ENCODE peak calls at places on chromosomes 13 and 19, in six cellular contexts. T, W, G, P, L and S are unnamed samples.

GRCh38 chr19:1455002-1455335 is 5.0 kb downstream of the APC2 start:
- DNase-seq in T (no peak), L (no peak), P (no peak), W (no peak), G (no peak), S (no peak)

GRCh38 chr19:29878973-29879654 is 62.9 kb upstream of the URI1 start:
- DNase-seq in P (no peak), T (no peak), L (peak), G (no peak), W (no peak), S (no peak)

GRCh38 chr13:49995535-49996165 is 1.2 kb upstream of the TRIM13 start:
- DNase-seq in W (no peak), T (no peak), P (no peak), G (no peak), L (peak), S (no peak)

GRCh38 chr19:44260343-44260681 is 626 bp downstream of the ZNF233 start:
- DNase-seq in P (no peak), T (peak), W (no peak), G (peak), L (peak), S (no peak)

GRCh38 chr13:93981578-93981977 is 497.9 kb downstream of the DCT start:
- DNase-seq in W (no peak), G (no peak), T (no peak), L (no peak), P (no peak), S (no peak)

GRCh38 chr19:38839816-38840582 is 8.4 kb upstream of the ECH1 start:
- DNase-seq in W (no peak), P (no peak), T (no peak), G (no peak), L (no peak), S (no peak)

GRCh38 chr19:18156841-18157464 is 4.0 kb downstream of the PIK3R2 start:
- DNase-seq in L (no peak), P (peak), T (peak), G (peak), W (no peak), S (peak)

GRCh38 chr19:33071887-33072286 is 7.2 kb upstream of the RHPN2 start:
- DNase-seq in P (no peak), L (no peak), W (no peak), G (no peak), T (no peak), S (no peak)

GRCh38 chr13:51581148-51581820 is 3.0 kb upstream of the WDFY2 start:
- DNase-seq in L (no peak), W (no peak), P (no peak), T (no peak), G (no peak), S (no peak)

GRCh38 chr19:16327911-16328823 is 3.5 kb downstream of the KLF2 start:
- DNase-seq in T (peak), G (peak), L (no peak), W (peak), P (no peak), S (peak)

GRCh38 chr13:43693639-43694038 is 93.1 kb downstream of the ENOX1 start:
- DNase-seq in L (no peak), W (no peak), T (no peak), P (no peak), G (no peak), S (no peak)

GRCh38 chr19:31214086-31214485 is 135.2 kb downstream of the TSHZ3 start:
- DNase-seq in W (peak), G (no peak), T (peak), L (peak), P (no peak), S (peak)

GRCh38 chr13:104314926-104315535 is 1248.8 kb upstream of the SLC10A2 start:
- DNase-seq in G (no peak), L (no peak), W (no peak), P (no peak), T (no peak), S (no peak)

GRCh38 chr19:17289489-17289888 is 7.8 kb downstream of the ANKLE1 start:
- DNase-seq in G (no peak), L (peak), P (no peak), T (peak), W (no peak), S (peak)

GRCh38 chr19:16134510-16134909 is 9.0 kb upstream of the HSH2D start:
- DNase-seq in G (no peak), T (no peak), P (no peak), L (no peak), W (no peak), S (no peak)

GRCh38 chr13:41700790-41701310 is 243.5 kb downstream of the RGCC start:
- DNase-seq in P (no peak), G (no peak), L (no peak), W (no peak), T (no peak), S (peak)

GRCh38 chr13:75581874-75582640 is 32.5 kb downstream of the UCHL3 start:
- DNase-seq in G (no peak), T (no peak), L (no peak), P (no peak), W (no peak), S (no peak)

GRCh38 chr19:50252111-50252886 is 48.9 kb downstream of the MYH14 start:
- DNase-seq in L (peak), G (peak), T (peak), W (peak), P (no peak), S (no peak)

GRCh38 chr19:44587863-44588752 is 25.3 kb upstream of the IGSF23 start:
- DNase-seq in T (no peak), G (no peak), W (no peak), L (peak), P (no peak), S (no peak)

GRCh38 chr13:27619711-27620376 is 485 bp downstream of the LNX2 start:
- DNase-seq in G (no peak), W (no peak), T (no peak), L (peak), P (no peak), S (no peak)

GRCh38 chr13:27921421-27921960 is 1.7 kb downstream of the PDX1 start:
- DNase-seq in L (no peak), T (no peak), P (no peak), G (no peak), W (no peak), S (no peak)

GRCh38 chr13:110773480-110773879 is 60.0 kb downstream of the ING1 start:
- DNase-seq in T (no peak), P (no peak), G (no peak), W (no peak), L (no peak), S (no peak)

GRCh38 chr19:43316591-43317319 is 36.7 kb upstream of the CD177 start:
- DNase-seq in T (no peak), L (peak), P (no peak), W (no peak), G (no peak), S (no peak)

GRCh38 chr19:20453424-20453938 is 112.1 kb downstream of the ZNF737 start:
- DNase-seq in T (no peak), W (no peak), L (no peak), P (no peak), G (no peak), S (no peak)

GRCh38 chr19:39045506-39045905 is 13.2 kb upstream of the FBXO27 start:
- DNase-seq in T (no peak), W (no peak), L (no peak), G (no peak), P (no peak), S (no peak)

GRCh38 chr19:6696239-6696820 is 24.1 kb downstream of the C3 start:
- DNase-seq in W (no peak), P (no peak), G (no peak), L (no peak), T (no peak), S (no peak)

GRCh38 chr13:38821753-38822551 is 135.1 kb downstream of the FREM2 start:
- DNase-seq in G (peak), L (peak), T (no peak), P (no peak), W (no peak), S (no peak)